ENCODE peak calls at places on chromosome 12, in four cellular contexts. One of them, this sample, is unnamed.
A peak's percentile ranks its signal among the peaks of the same experiment; 100 is the strongest.

GRCh38 chr12:120914794-120915193 is 10.6 kb upstream of the SPPL3 start:
- DNase-seq in hypothalamus: no peak
- DNase-seq in lung: no peak
- DNase-seq in iPS-NIHi11: no peak
- DNase-seq in this sample: no peak

GRCh38 chr12:63387736-63388135 is 236.7 kb upstream of the AVPR1A start:
- DNase-seq in hypothalamus: no peak
- DNase-seq in lung: no peak
- DNase-seq in iPS-NIHi11: no peak
- DNase-seq in this sample: no peak

GRCh38 chr12:72836184-72836583 is 564.0 kb downstream of the TRHDE start:
- DNase-seq in hypothalamus: no peak
- DNase-seq in lung: no peak
- DNase-seq in iPS-NIHi11: no peak
- DNase-seq in this sample: no peak

GRCh38 chr12:49358548-49359141 is 8.6 kb upstream of the SPATS2 start:
- DNase-seq in hypothalamus: no peak
- DNase-seq in lung: no peak
- DNase-seq in iPS-NIHi11: peak; percentile 81
- DNase-seq in this sample: peak; percentile 55

GRCh38 chr12:52527121-52527800 is 7.1 kb upstream of the KRT5 start:
- DNase-seq in hypothalamus: no peak
- DNase-seq in lung: no peak
- DNase-seq in iPS-NIHi11: no peak
- DNase-seq in this sample: no peak

GRCh38 chr12:50241178-50241577 is 42.1 kb downstream of the LIMA1 start:
- DNase-seq in hypothalamus: no peak
- DNase-seq in lung: no peak
- DNase-seq in iPS-NIHi11: no peak
- DNase-seq in this sample: no peak

GRCh38 chr12:32435921-32436710 is 36.8 kb downstream of the FGD4 start:
- DNase-seq in hypothalamus: no peak
- DNase-seq in lung: no peak
- DNase-seq in iPS-NIHi11: no peak
- DNase-seq in this sample: no peak

GRCh38 chr12:54222609-54223008 is 33.8 kb upstream of the SMUG1 start:
- DNase-seq in hypothalamus: no peak
- DNase-seq in lung: no peak
- DNase-seq in iPS-NIHi11: no peak
- DNase-seq in this sample: no peak

GRCh38 chr12:105261010-105261409 is 25.0 kb upstream of the APPL2 start:
- DNase-seq in hypothalamus: no peak
- DNase-seq in lung: no peak
- DNase-seq in iPS-NIHi11: no peak
- DNase-seq in this sample: no peak

GRCh38 chr12:103855896-103856657 is 15.0 kb upstream of the NT5DC3 start:
- DNase-seq in hypothalamus: no peak
- DNase-seq in lung: no peak
- DNase-seq in iPS-NIHi11: no peak
- DNase-seq in this sample: no peak